ENCODE peak calls at places on chromosomes 2 and 18, in four cellular contexts. One of them, this sample, is unnamed.

GRCh38 chr2:119429225-119430000 is 2.2 kb upstream of the TMEM37 start:
- DNase-seq in HepG2: no peak
- DNase-seq in HCT116: no peak
- DNase-seq in K562: no peak
- DNase-seq in this sample: no peak

GRCh38 chr18:49018961-49019445 is 68.2 kb upstream of the SMAD7 start:
- DNase-seq in K562: no peak
- DNase-seq in HepG2: no peak
- DNase-seq in HCT116: no peak
- DNase-seq in this sample: no peak

GRCh38 chr2:137467246-137467862 is 496.9 kb upstream of the HNMT start:
- DNase-seq in HepG2: peak; percentile 23
- DNase-seq in K562: peak; percentile 14
- DNase-seq in HCT116: no peak
- DNase-seq in this sample: peak; percentile 32

GRCh38 chr18:78406743-78407455 is 572.7 kb upstream of the SALL3 start:
- DNase-seq in HepG2: no peak
- DNase-seq in HCT116: no peak
- DNase-seq in K562: no peak
- DNase-seq in this sample: no peak

GRCh38 chr2:205511221-205511620 is 171.1 kb upstream of the NRP2 start:
- DNase-seq in HCT116: no peak
- DNase-seq in HepG2: no peak
- DNase-seq in K562: no peak
- DNase-seq in this sample: no peak

GRCh38 chr18:29449424-29449823 is 1272.5 kb upstream of the CDH2 start:
- DNase-seq in HCT116: no peak
- DNase-seq in HepG2: no peak
- DNase-seq in K562: no peak
- DNase-seq in this sample: no peak

GRCh38 chr2:200318940-200319435 is 12.5 kb downstream of the SPATS2L start:
- DNase-seq in K562: no peak
- DNase-seq in HCT116: no peak
- DNase-seq in HepG2: peak; percentile 98
- DNase-seq in this sample: no peak

GRCh38 chr18:76699923-76700322 is 122.4 kb upstream of the ZNF236 start:
- DNase-seq in HepG2: no peak
- DNase-seq in K562: no peak
- DNase-seq in HCT116: no peak
- DNase-seq in this sample: no peak

GRCh38 chr2:58638256-58638795 is 397.2 kb upstream of the FANCL start:
- DNase-seq in HepG2: no peak
- DNase-seq in HCT116: no peak
- DNase-seq in K562: no peak
- DNase-seq in this sample: no peak

GRCh38 chr2:234973008-234973407 is 21.2 kb downstream of the SH3BP4 start:
- DNase-seq in HCT116: no peak
- DNase-seq in K562: no peak
- DNase-seq in HepG2: no peak
- DNase-seq in this sample: no peak

GRCh38 chr2:107730898-107731297 is 95.8 kb upstream of the RGPD4 start:
- DNase-seq in K562: no peak
- DNase-seq in HepG2: no peak
- DNase-seq in HCT116: no peak
- DNase-seq in this sample: peak; percentile 54

GRCh38 chr2:207311316-207312005 is 145.7 kb upstream of the KLF7 start:
- DNase-seq in K562: peak; percentile 19
- DNase-seq in HepG2: peak; percentile 46
- DNase-seq in HCT116: peak; percentile 60
- DNase-seq in this sample: peak; percentile 73

GRCh38 chr2:26769501-26769850 is 5.4 kb downstream of the SLC35F6 start:
- DNase-seq in K562: peak; percentile 8
- DNase-seq in HCT116: no peak
- DNase-seq in HepG2: no peak
- DNase-seq in this sample: no peak

GRCh38 chr2:6917071-6917760 is at the start of gene RNF144A:
- DNase-seq in HCT116: no peak
- DNase-seq in HepG2: no peak
- DNase-seq in K562: peak; percentile 92
- DNase-seq in this sample: no peak

GRCh38 chr2:118864207-118864606 is 16.8 kb upstream of the EN1 start:
- DNase-seq in HCT116: no peak
- DNase-seq in K562: no peak
- DNase-seq in HepG2: no peak
- DNase-seq in this sample: no peak

DNA sequence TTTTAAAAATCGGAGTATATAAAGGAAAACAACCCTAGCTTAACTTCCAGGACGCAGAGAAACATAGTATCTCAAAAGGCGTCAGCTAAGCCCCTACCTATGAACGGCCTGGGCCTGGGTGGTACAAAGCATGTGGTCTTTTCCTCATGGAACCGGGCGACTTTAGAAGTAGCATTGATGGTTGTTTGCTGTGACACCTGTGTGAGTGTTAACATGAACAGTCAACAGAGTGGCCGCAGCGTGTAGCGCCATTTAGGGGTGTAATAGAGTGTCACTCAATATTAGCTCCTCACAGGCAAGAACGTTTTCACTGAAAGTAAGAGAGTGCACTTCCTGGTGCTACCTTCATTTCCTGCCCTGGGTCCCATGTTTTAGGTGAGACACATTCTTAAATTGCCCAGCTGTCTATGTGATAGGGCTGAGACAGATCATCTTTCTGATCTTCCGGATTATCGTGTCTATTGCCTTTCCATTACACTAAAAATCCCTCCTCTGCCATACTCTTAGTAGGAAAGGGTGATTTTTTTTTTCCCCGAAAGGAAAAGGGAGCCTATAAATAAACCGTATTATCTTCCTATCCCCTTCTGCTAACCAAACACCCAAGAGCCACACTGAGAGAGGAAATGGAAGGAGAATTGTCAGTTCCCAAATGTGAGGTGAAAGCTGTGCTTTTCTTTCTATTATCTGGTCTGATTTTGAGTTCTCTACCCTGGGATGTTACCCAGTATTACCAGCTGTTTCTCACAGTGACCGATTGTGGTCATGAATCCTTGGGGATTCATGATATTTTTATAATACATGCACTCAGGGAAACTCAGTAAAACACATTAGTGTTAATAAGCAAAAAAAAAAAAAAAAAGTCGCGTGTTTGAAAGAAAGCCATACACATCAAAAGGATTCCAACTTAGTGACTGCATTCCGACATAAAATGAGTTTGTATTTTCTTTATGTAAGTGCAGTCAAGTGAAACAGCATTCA is 1.4 kb downstream of the GORASP2 start:
- DNase-seq in HCT116: peak; percentile 59
- DNase-seq in HepG2: peak; percentile 82
- DNase-seq in K562: no peak
- DNase-seq in this sample: no peak
- TF ChIP-seq TCF7L2 in HCT116: no peak
- TF ChIP-seq TCF7L2 in HepG2: no peak
- TF ChIP-seq TCF7L2 in K562: no peak
- TF ChIP-seq TCF7L2 in this sample: no peak

GRCh38 chr18:24053211-24053610 is 38.7 kb downstream of the TTC39C start:
- DNase-seq in HepG2: no peak
- DNase-seq in HCT116: no peak
- DNase-seq in K562: no peak
- DNase-seq in this sample: no peak
- H3K27ac ChIP-seq in HepG2: peak overlapping the region; percentile 3
- H3K27ac ChIP-seq in HCT116: no peak overlapping the region
- H3K27ac ChIP-seq in K562: no peak overlapping the region
- H3K27ac ChIP-seq in this sample: no peak overlapping the region

DNA sequence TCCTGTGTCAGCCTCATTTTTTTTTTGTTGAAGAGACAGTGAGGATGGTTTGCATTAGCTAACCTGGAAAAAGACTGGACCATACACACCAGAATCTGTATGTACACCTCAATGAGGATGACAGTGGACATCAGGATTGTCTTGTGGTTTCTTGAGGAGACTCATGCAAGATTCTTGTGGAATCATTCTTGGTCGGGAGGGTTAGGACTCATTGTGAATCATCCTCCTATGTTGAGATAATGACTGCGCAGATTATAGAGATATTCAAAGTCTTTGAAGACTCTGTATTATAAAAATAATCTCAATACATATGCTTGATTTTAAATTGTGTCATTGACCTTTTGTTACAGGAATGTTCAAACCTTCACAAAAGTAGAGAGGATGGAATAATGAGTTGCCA is 49.1 kb upstream of the DOCK10 start:
- DNase-seq in K562: no peak
- DNase-seq in HepG2: no peak
- DNase-seq in HCT116: peak; percentile 37
- DNase-seq in this sample: peak; percentile 24
- TF ChIP-seq TCF7L2 in K562: no peak
- TF ChIP-seq TCF7L2 in HepG2: no peak
- TF ChIP-seq TCF7L2 in HCT116: no peak
- TF ChIP-seq TCF7L2 in this sample: no peak

DNA sequence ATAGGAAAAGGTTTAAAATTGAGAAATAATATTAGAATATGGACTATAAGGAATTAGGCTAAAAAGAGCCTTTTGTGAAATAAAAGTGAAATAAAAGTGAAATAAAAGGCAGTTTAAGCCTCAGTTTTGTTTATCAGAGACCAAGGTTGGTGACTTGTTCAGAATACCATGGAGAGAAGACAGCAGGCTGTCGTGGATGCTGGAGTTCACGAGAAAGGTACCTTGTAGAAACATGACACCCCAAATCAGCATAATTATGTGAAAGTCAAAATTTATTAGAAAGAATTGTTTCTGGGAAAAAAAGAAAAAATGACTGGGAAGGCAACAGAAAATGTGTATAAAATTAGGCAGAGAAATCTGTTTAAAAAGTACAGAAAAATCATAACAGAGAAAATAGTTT is 46.5 kb upstream of the SPAG16 start:
- DNase-seq in K562: no peak
- DNase-seq in HepG2: no peak
- DNase-seq in HCT116: no peak
- DNase-seq in this sample: no peak
- H3K27ac ChIP-seq in K562: no peak overlapping the region
- H3K27ac ChIP-seq in HepG2: no peak overlapping the region
- H3K27ac ChIP-seq in HCT116: no peak overlapping the region
- H3K27ac ChIP-seq in this sample: no peak overlapping the region

DNA sequence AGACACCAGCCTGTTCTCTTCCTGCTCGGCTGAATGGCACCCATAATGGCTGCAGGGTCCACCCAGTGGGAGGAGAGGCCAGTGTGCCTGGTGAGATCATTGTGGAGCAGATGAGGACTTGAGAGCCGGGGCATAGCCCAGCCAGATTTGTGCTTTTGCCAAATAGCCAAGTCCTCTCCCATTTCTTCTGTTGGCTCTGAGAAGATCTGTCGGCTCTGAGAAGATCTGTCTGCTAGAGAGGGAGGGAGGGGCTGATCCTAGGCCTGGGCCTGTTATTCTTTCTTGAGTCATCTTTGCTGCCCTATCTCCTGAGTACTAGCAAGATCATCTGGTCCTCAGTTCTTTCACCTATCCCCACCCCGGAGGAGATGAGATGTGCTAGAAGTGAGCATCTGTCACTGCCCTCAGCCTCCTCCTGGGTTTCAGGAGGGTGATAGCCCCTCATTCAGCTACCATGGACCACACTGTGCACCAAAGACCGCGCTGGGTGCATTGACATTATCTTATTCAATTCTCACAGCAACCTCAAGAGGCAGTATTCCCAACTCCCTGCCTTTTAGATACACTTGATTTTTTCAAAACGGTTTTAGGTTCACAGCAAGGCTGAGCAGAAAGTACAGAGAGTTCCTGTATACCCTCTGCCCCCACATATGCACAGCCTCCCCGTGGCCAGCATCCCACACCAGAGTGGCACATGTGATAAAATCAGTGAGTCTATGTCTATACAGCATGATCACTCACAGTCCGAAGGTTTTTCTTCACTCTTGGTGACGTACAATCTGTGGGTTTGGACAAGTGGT is 98.6 kb downstream of the CAPN13 start:
- DNase-seq in HepG2: no peak
- DNase-seq in K562: peak; percentile 21
- DNase-seq in HCT116: no peak
- DNase-seq in this sample: no peak
- TF ChIP-seq TCF7L2 in HepG2: no peak
- TF ChIP-seq TCF7L2 in K562: no peak
- TF ChIP-seq TCF7L2 in HCT116: no peak
- TF ChIP-seq TCF7L2 in this sample: no peak

GRCh38 chr18:22166070-22166972 is 3.1 kb upstream of the GATA6 start:
- DNase-seq in K562: no peak
- DNase-seq in HepG2: no peak
- DNase-seq in HCT116: no peak
- DNase-seq in this sample: no peak

GRCh38 chr18:22167091-22167470 is 2.3 kb upstream of the GATA6 start:
- DNase-seq in K562: no peak
- DNase-seq in HCT116: no peak
- DNase-seq in HepG2: no peak
- DNase-seq in this sample: no peak

GRCh38 chr18:22168360-22168921 is 948 bp upstream of the GATA6 start:
- DNase-seq in K562: peak; percentile 62
- DNase-seq in HCT116: no peak
- DNase-seq in HepG2: peak; percentile 28
- DNase-seq in this sample: no peak

GRCh38 chr18:22169011-22169888 is at the start of gene GATA6:
- DNase-seq in HepG2: peak; percentile 84
- DNase-seq in K562: peak; percentile 73
- DNase-seq in HCT116: peak; percentile 85
- DNase-seq in this sample: peak; percentile 27

GRCh38 chr18:22167471-22168151 is 1.8 kb upstream of the GATA6 start:
- DNase-seq in K562: no peak
- DNase-seq in HepG2: no peak
- DNase-seq in HCT116: no peak
- DNase-seq in this sample: no peak
- H3K27ac ChIP-seq in K562: no peak overlapping the region
- H3K27ac ChIP-seq in HepG2: no peak overlapping the region
- H3K27ac ChIP-seq in HCT116: no peak overlapping the region
- H3K27ac ChIP-seq in this sample: no peak overlapping the region